ENCODE peak calls at places on chromosomes 5 and 9, in six cellular contexts. L, X, Y, P, E and C are unnamed samples.

GRCh38 chr5:639253-639530 is 27.1 kb downstream of the CEP72 start:
- DNase-seq in X (no peak), P (no peak), Y (no peak), L (no peak), E (no peak), C (no peak)

GRCh38 chr9:14779566-14780022 is 57.1 kb upstream of the CER1 start:
- DNase-seq in P (no peak), Y (no peak), L (no peak), X (no peak), E (no peak), C (no peak)

GRCh38 chr9:124254261-124254682 is 3.5 kb upstream of the NEK6 start:
- DNase-seq in Y (no peak), P (peak; percentile 54), E (no peak), L (peak; percentile 96), X (no peak), C (peak; percentile 46)

GRCh38 chr5:179438041-179438441 is 92.8 kb upstream of the ADAMTS2 start:
- DNase-seq in L (no peak), P (no peak), X (no peak), Y (no peak), E (no peak), C (no peak)

GRCh38 chr9:133199648-133200321 is 9.3 kb downstream of the OBP2B start:
- DNase-seq in Y (no peak), E (no peak), L (no peak), P (no peak), X (peak; percentile 59), C (no peak)

GRCh38 chr5:109560554-109560953 is 129.2 kb upstream of the MAN2A1 start:
- DNase-seq in Y (no peak), X (no peak), P (no peak), L (no peak), E (no peak), C (no peak)

GRCh38 chr5:156414381-156414780 is 87.4 kb downstream of the SGCD start:
- DNase-seq in Y (no peak), L (no peak), P (no peak), E (no peak), X (no peak), C (no peak)

GRCh38 chr9:77897292-77897691 is 134.3 kb downstream of the GNAQ start:
- DNase-seq in L (no peak), Y (peak; percentile 6), X (no peak), E (no peak), P (no peak), C (no peak)

GRCh38 chr5:133423618-133424282 is 188.6 kb downstream of the FSTL4 start:
- DNase-seq in P (peak; percentile 59), Y (peak; percentile 28), X (peak; percentile 97), E (peak; percentile 88), L (peak; percentile 16), C (peak; percentile 61)

GRCh38 chr5:26492835-26493459 is 545.4 kb downstream of the CDH9 start:
- DNase-seq in L (no peak), E (no peak), X (no peak), P (no peak), Y (no peak), C (no peak)

GRCh38 chr5:72835633-72836032 is 19.2 kb downstream of the TNPO1 start:
- DNase-seq in Y (no peak), L (no peak), E (no peak), X (no peak), P (no peak), C (no peak)

GRCh38 chr9:14316574-14317304 is 2.8 kb upstream of the NFIB start:
- DNase-seq in Y (no peak), X (no peak), P (no peak), L (no peak), E (no peak), C (no peak)

GRCh38 chr5:136201870-136202269 is 8.9 kb upstream of the SMIM32 start:
- DNase-seq in E (no peak), L (no peak), Y (no peak), X (peak; percentile 41), P (no peak), C (no peak)

GRCh38 chr5:2493356-2493755 is 258.1 kb downstream of the IRX2 start:
- DNase-seq in X (no peak), P (no peak), Y (no peak), E (no peak), L (no peak), C (no peak)

GRCh38 chr5:143495823-143496275 is 92.4 kb upstream of the NR3C1 start:
- DNase-seq in Y (no peak), E (no peak), L (no peak), P (no peak), X (no peak), C (no peak)

GRCh38 chr9:107282759-107283620 is at the start of gene RAD23B:
- DNase-seq in E (peak; percentile 95), X (peak; percentile 97), L (peak; percentile 88), P (peak; percentile 80), Y (peak; percentile 94), C (peak; percentile 83)

GRCh38 chr5:58258984-58259684 is 200.8 kb downstream of the PLK2 start:
- DNase-seq in L (no peak), X (no peak), Y (no peak), P (no peak), E (no peak), C (no peak)

GRCh38 chr9:87725356-87725899 is 491 bp upstream of the CTSL start:
- DNase-seq in L (no peak), E (peak; percentile 61), P (no peak), X (no peak), Y (no peak), C (no peak)

GRCh38 chr5:39668980-39669379 is 244.2 kb upstream of the DAB2 start:
- DNase-seq in L (no peak), X (no peak), E (no peak), P (no peak), Y (no peak), C (no peak)

GRCh38 chr9:120477534-120478001 is 102.4 kb downstream of the CDK5RAP2 start:
- DNase-seq in P (peak; percentile 13), E (peak; percentile 63), X (peak; percentile 85), L (no peak), Y (peak; percentile 11), C (peak; percentile 29)

GRCh38 chr9:126367646-126368419 is 41.2 kb downstream of the MVB12B start:
- DNase-seq in Y (no peak), P (no peak), X (no peak), L (no peak), E (no peak), C (no peak)

GRCh38 chr9:128438343-128439109 is 17.3 kb upstream of the ODF2 start:
- DNase-seq in P (peak; percentile 85), E (peak; percentile 88), X (peak; percentile 99), Y (peak; percentile 68), L (no peak), C (peak; percentile 86)

GRCh38 chr5:93164690-93165089 is 416.3 kb downstream of the NR2F1-AS1 start:
- DNase-seq in Y (no peak), X (no peak), E (no peak), L (no peak), P (no peak), C (no peak)

GRCh38 chr5:82341325-82341724 is 63.2 kb upstream of the RPS23 start:
- DNase-seq in Y (no peak), E (no peak), L (no peak), P (no peak), X (no peak), C (no peak)

GRCh38 chr9:106421772-106422171 is 441.2 kb upstream of the ZNF462 start:
- DNase-seq in L (peak; percentile 81), E (no peak), P (no peak), Y (no peak), X (no peak), C (no peak)

GRCh38 chr5:111252799-111253564 is 28.8 kb downstream of the CAMK4 start:
- DNase-seq in L (no peak), E (no peak), X (no peak), Y (no peak), P (peak; percentile 15), C (no peak)

DNA sequence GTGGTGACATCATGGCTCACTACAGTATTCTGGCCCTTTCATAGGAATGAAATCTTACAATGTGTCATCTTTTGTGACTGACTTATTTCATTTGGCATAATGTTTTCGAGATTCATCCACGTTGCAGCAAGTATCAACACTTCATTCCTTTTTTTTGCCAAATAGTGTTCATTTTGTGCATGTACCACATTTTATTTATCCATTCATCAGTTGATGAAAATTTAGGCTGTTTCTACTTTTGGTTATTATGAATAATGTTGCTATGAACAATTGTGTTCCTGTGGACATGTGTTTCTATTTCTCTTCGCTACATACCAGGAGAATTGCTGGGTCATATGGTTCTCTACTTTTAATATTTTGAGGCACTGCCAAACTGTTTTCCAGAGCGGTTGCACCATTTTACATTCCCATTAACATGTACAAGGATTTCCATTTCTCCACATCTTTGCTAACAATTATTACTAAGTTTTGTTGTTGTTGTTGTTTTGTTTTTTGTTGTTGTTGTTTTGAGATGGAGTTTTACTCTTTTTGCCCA is 43.5 kb downstream of the RMI1 start:
- DNase-seq in X (no peak), L (no peak), P (no peak), Y (no peak), E (no peak), C (no peak)
- TF ChIP-seq TAF1 in X (no peak), L (no peak), P (no peak), Y (no peak), E (no peak), C (no peak)

GRCh38 chr5:172640822-172641358 is at the start of gene NEURL1B:
- DNase-seq in Y (peak; percentile 29), E (peak; percentile 99), X (peak; percentile 87), L (no peak), P (peak; percentile 67), C (peak; percentile 76)
- TF ChIP-seq POLR2A in Y (no peak), E (no peak), X (no peak), L (peak; percentile 41), P (no peak), C (no peak)

DNA sequence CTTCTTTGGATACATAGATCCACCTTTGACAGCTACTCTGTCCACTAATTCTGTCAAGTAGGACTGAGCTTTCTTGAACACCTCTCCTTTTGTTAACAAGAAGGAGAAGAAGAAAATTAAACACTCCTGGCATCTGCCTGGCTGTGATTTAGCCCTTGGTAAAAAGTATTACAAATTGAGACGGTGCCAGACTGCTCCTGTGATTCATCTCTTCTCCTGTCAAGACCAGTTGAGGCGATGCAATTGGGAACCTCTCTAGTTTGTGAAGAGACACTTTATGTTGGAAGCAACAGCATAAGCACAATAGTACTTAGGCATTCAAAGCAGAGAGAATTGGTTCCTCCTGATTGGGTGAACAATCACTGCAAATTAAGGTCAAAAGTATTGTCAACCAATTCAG is 72.7 kb downstream of the GHR start:
- DNase-seq in Y (no peak), L (no peak), P (no peak), E (no peak), X (no peak), C (no peak)
- TF ChIP-seq TAF1 in Y (no peak), L (no peak), P (no peak), E (no peak), X (no peak), C (no peak)

GRCh38 chr5:78985407-78986223 is 505 bp upstream of the ARSB start:
- DNase-seq in E (no peak), Y (peak; percentile 100), P (peak; percentile 40), L (no peak), X (no peak), C (no peak)

GRCh38 chr5:78979899-78980298 is 5.2 kb downstream of the ARSB start:
- DNase-seq in P (no peak), Y (no peak), X (no peak), E (no peak), L (no peak), C (no peak)

GRCh38 chr5:78984611-78985406 is at the start of gene ARSB:
- DNase-seq in Y (peak; percentile 79), E (peak; percentile 87), P (peak; percentile 73), X (peak; percentile 89), L (no peak), C (peak; percentile 75)

GRCh38 chr5:78983601-78984000 is 1.5 kb downstream of the ARSB start:
- DNase-seq in E (no peak), X (no peak), Y (no peak), L (no peak), P (no peak), C (no peak)

GRCh38 chr5:78984020-78984610 is 995 bp downstream of the ARSB start:
- DNase-seq in E (no peak), X (no peak), P (no peak), L (no peak), Y (peak; percentile 13), C (no peak)
- TF ChIP-seq POLR2A in E (no peak), X (peak; percentile 10), P (no peak), L (no peak), Y (no peak), C (no peak)